ENCODE peak calls at places on chromosomes 4 and X, in six cellular contexts. U, X, K, T, J and D are unnamed samples.

GRCh38 chrX:71053217-71053621 is 14.9 kb downstream of the SNX12 start:
- DNase-seq in U (peak), J (no peak), T (peak), K (no peak), X (no peak), D (peak)

GRCh38 chr4:20194079-20195013 is 57.4 kb upstream of the SLIT2 start:
- DNase-seq in K (peak), T (no peak), X (peak), U (no peak), J (no peak), D (no peak)

GRCh38 chrX:151789179-151789800 is 54.7 kb downstream of the CNGA2 start:
- DNase-seq in X (peak), J (no peak), U (no peak), K (no peak), T (no peak), D (no peak)

GRCh38 chr4:159400782-159401712 is 298.2 kb downstream of the RAPGEF2 start:
- DNase-seq in J (no peak), T (no peak), X (peak), U (no peak), K (peak), D (no peak)

GRCh38 chrX:153921070-153921469 is 5.0 kb downstream of the ARHGAP4 start:
- DNase-seq in U (no peak), J (no peak), T (no peak), X (no peak), K (no peak), D (no peak)

GRCh38 chrX:633655-634305 is 3.2 kb downstream of the SHOX start:
- DNase-seq in J (no peak), T (no peak), X (no peak), K (no peak), U (no peak), D (no peak)

GRCh38 chrX:108224727-108225455 is 133.3 kb downstream of the ATG4A start:
- DNase-seq in J (no peak), U (peak), T (no peak), X (peak), K (peak), D (peak)

GRCh38 chr4:22962186-22962786 is 269.5 kb downstream of the GBA3 start:
- DNase-seq in J (no peak), U (no peak), K (peak), T (no peak), X (peak), D (peak)

GRCh38 chr4:152480356-152480755 is 55.5 kb downstream of the FBXW7 start:
- DNase-seq in K (no peak), X (no peak), U (no peak), T (no peak), J (no peak), D (no peak)

GRCh38 chrX:1020634-1021166 is 191.7 kb downstream of the CRLF2 start:
- DNase-seq in K (no peak), J (peak), T (no peak), U (no peak), X (no peak), D (no peak)

DNA sequence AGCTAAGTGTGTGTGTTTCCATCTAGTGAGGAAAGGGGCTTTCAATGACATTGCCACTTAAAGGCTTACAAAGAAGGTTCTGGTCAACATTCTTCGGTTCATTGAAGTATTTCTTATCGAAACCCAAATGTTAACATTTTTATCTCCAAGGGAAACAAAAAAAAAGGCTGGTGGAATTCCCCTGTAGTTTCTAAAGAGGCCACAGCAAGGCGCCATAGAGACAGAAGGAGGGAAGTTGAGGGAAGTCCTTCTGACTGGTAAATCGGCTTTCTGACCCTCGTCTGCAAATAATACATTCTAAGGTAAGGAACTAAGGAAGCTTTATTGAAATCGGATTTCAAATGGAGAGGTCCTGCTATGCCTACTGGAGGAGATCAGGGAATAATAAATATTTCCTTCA is 1.7 kb upstream of the ZFP42 start:
- DNase-seq in X (peak), K (peak), U (no peak), J (peak), T (no peak), D (peak)
- H2BK120ac ChIP-seq in X (no peak), K (no peak), U (no peak), J (no peak), T (no peak), D (no peak)

GRCh38 chr4:66852843-66853242 is 692.5 kb downstream of the CENPC start:
- DNase-seq in T (no peak), U (no peak), K (peak), J (no peak), X (no peak), D (no peak)
- H3K4me2 ChIP-seq in T (no peak), U (no peak), K (no peak), J (no peak), X (no peak), D (no peak)

GRCh38 chr4:1154126-1154522 is 18.3 kb downstream of the SPON2 start:
- DNase-seq in U (no peak), K (no peak), J (no peak), X (no peak), T (no peak), D (no peak)
- H3K4me3 ChIP-seq in U (no peak), K (no peak), J (no peak), X (no peak), T (no peak), D (no peak)

GRCh38 chr4:137432431-137432830 is 99.9 kb downstream of the PCDH18 start:
- DNase-seq in X (no peak), K (no peak), J (no peak), T (no peak), U (no peak), D (no peak)
- H2BK120ac ChIP-seq in X (no peak), K (no peak), J (no peak), T (no peak), U (no peak), D (no peak)

DNA sequence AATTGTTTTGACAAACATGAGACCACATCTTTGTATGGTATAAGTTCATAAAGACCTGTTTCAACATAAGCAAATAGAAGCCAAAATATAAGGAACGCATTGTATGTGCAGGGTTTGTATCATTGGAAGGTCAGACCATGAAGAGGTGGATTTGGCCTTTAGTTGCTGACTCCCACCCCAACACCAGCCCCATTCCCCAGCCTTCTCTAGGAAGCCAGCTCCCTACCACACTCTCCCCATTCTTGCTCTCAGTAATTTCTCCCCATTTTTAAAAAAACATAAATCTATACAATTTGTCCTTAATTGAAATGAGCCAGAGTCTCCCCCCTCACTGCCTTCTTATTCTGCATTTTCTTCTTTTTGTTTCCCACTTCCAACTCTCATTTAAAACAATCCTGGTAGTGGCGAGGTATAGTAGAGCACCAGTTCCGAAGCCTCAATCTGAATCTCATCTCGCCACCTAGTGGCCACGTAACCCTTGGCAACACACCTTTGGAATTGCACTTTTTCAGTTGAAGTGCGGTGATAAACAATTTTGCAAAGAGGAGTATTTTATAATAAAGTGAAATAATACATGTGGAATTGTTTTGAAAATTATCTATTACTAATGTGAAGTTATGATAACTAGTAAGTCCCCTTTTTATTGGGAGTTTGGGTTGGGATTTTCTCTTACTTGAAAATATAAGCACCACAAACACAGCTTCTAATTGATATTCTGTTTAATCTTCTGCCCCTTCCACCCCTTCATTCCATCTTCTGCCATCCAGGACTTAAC is 126.6 kb downstream of the ASB9 start:
- DNase-seq in U (peak), T (no peak), J (peak), X (peak), K (peak), D (peak)
- H3K4me2 ChIP-seq in U (no peak), T (no peak), J (no peak), X (no peak), K (no peak), D (no peak)

GRCh38 chrX:131288188-131288587 is 918 bp downstream of the IGSF1 start:
- DNase-seq in T (no peak), X (no peak), K (no peak), J (no peak), U (no peak), D (no peak)

GRCh38 chrX:131287556-131288179 is 1.4 kb downstream of the IGSF1 start:
- DNase-seq in X (no peak), T (no peak), J (no peak), U (no peak), K (no peak), D (no peak)

GRCh38 chrX:131289527-131289926 is 421 bp upstream of the IGSF1 start:
- DNase-seq in K (no peak), U (no peak), T (no peak), X (no peak), J (no peak), D (no peak)

DNA sequence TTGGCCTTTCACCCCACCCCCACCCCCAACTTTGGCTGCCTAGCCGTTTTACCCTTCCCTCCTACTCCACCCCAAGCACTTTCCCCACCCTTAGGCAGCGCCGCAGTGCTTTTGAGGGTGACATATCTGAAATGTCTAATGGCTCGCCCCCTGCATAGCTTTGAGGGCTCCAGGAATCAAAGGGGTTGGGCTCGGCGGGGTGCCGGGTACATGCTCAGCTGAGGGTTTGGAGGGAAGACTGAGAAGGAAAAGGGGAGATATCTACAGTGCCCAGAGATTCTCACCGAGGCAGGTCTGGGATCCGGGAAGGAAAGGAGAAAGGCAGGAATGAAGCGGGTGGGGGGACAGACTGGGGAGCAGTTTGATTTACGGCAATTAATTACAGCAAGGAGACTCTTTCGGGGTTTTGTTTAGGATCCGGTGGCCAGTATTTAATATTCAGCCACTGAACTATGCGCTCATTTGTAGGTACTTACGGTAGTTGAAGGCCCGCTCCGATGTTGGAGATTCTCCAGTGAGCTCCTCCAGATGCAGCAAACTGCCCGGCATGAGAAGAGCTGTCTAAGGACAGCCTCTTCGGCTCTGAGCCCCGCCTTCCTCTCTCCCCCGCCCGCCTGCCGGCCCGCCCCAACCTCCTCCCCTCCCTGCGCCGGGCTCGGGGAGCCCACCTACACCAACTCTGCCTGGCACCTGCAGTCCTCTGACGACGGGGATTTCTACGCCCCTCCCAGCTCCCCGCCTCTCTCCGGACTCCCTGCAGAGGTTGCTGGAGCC is at the start of gene IGSF1:
- DNase-seq in U (no peak), K (peak), T (peak), X (no peak), J (no peak), D (peak)
- H3K4me3 ChIP-seq in U (peak), K (peak), T (peak), X (no peak), J (peak), D (peak)